ENCODE peak calls at places on chromosomes 7 and 10, in six cellular contexts. G is GM13976, E is GM20000, X is A549, J is fibroblast of lung, F is AG09309. N is an unnamed sample.
A peak's percentile ranks its signal among the peaks of the same experiment; 100 is the strongest.

GRCh38 chr10:9602930-9603459 is 1414.7 kb upstream of the CELF2 start:
- DNase-seq in X (no peak), E (no peak), J (no peak), F (no peak), G (no peak), N (no peak)

GRCh38 chr10:110171032-110171431 is 36.4 kb upstream of the MXI1 start:
- DNase-seq in X (no peak), G (no peak), J (no peak), F (no peak), E (no peak), N (no peak)

GRCh38 chr7:45129181-45129800 is 17.8 kb upstream of the TBRG4 start:
- DNase-seq in G (no peak), X (no peak), J (no peak), E (no peak), F (no peak), N (no peak)

GRCh38 chr7:5225616-5226290 is 35.7 kb downstream of the WIPI2 start:
- DNase-seq in E (no peak), J (no peak), X (no peak), G (no peak), F (no peak), N (no peak)

GRCh38 chr10:124037784-124038183 is 55.6 kb downstream of the CHST15 start:
- DNase-seq in X (no peak), J (no peak), G (no peak), F (no peak), E (no peak), N (no peak)

GRCh38 chr7:73342645-73343044 is 14.7 kb downstream of the FKBP6 start:
- DNase-seq in G (no peak), E (no peak), J (peak; percentile 45), X (peak; percentile 67), F (no peak), N (no peak)

GRCh38 chr7:27939893-27940292 is 199.9 kb downstream of the TAX1BP1 start:
- DNase-seq in J (no peak), X (no peak), F (no peak), E (no peak), G (no peak), N (no peak)

GRCh38 chr7:104795616-104796398 is 218.2 kb upstream of the KMT2E start:
- DNase-seq in J (peak; percentile 13), X (no peak), E (no peak), F (no peak), G (no peak), N (no peak)

GRCh38 chr7:112550468-112551060 is 69.8 kb downstream of the LSMEM1 start:
- DNase-seq in J (peak; percentile 52), G (peak; percentile 66), F (peak; percentile 43), E (peak; percentile 67), X (peak; percentile 34), N (peak; percentile 57)

GRCh38 chr7:155756322-155756721 is 55.9 kb downstream of the SHH start:
- DNase-seq in F (no peak), E (no peak), J (no peak), X (no peak), G (no peak), N (no peak)

GRCh38 chr7:31027161-31027965 is 24.7 kb upstream of the ADCYAP1R1 start:
- DNase-seq in E (peak; percentile 48), G (peak; percentile 50), J (peak; percentile 15), F (no peak), X (no peak), N (peak; percentile 54)

GRCh38 chr7:64959072-64959747 is 31.6 kb downstream of the ZNF117 start:
- DNase-seq in E (no peak), F (no peak), X (no peak), G (no peak), J (no peak), N (no peak)

DNA sequence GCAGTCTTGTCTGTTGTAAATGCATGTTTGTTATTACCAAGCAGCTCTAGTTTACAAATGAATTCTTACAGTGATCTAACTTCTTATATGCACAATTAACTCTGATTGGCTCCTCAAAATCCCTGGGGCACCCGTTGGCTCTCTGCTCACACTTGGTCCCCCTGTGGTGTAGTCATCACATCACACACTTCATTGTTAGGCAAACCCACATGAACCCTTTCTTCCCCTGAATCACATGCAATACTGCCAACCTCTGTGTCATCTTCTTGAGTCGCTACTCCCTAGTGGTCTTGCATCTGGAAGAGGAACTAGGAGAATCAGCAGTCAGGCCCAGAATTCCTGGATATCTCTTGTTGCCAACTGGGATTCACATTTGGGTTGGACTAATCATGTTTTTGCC is 73.1 kb downstream of the CD36 start:
- DNase-seq in J (peak; percentile 63), G (no peak), X (no peak), F (no peak), E (no peak), N (no peak)
- TF ChIP-seq CTCF in J (no peak), G (no peak), X (no peak), F (no peak), E (no peak), N (no peak)

DNA sequence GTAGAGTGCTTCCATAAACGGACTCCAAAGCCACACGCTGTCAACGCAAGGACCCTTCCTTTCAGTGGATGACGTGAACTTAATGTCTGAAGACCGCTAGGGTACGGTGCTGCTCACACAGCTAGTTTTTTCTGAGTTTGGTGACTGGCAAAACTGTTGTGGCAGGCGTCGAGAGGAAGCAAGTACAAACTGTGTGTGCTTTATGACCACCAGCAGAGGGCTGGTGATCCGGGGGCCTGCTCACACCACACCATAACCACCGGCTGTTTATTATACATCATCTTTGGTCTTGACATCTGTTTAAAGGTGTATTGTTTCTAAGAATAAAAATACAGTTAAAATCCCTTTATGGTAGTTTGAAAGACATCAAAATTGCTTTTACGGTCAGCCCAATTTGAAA is 37.1 kb upstream of the ATP6V0A4 start:
- DNase-seq in J (no peak), F (no peak), G (no peak), E (no peak), X (no peak), N (no peak)
- TF ChIP-seq CTCF in J (no peak), F (peak; percentile 2), G (no peak), E (no peak), X (no peak), N (no peak)

GRCh38 chr7:150791304-150791703 is 8.9 kb downstream of the TMEM176B start:
- DNase-seq in X (no peak), J (no peak), E (no peak), F (no peak), G (no peak), N (no peak)
- TF ChIP-seq CTCF in X (no peak), J (no peak), E (no peak), F (no peak), G (no peak), N (no peak)

GRCh38 chr10:100744980-100745881 is at the start of gene PAX2:
- DNase-seq in X (peak; percentile 43), G (no peak), E (peak; percentile 61), J (no peak), F (no peak), N (peak; percentile 26)

GRCh38 chr10:100742936-100743335 is 2.4 kb upstream of the PAX2 start:
- DNase-seq in X (no peak), F (no peak), G (no peak), J (no peak), E (peak; percentile 28), N (no peak)

GRCh38 chr10:100742067-100742771 is 3.2 kb upstream of the PAX2 start:
- DNase-seq in X (no peak), F (no peak), E (peak; percentile 38), G (no peak), J (no peak), N (peak; percentile 16)

GRCh38 chr10:100744136-100744979 is 1.0 kb upstream of the PAX2 start:
- DNase-seq in J (no peak), F (no peak), X (peak; percentile 33), G (peak; percentile 75), E (peak; percentile 67), N (peak; percentile 64)

DNA sequence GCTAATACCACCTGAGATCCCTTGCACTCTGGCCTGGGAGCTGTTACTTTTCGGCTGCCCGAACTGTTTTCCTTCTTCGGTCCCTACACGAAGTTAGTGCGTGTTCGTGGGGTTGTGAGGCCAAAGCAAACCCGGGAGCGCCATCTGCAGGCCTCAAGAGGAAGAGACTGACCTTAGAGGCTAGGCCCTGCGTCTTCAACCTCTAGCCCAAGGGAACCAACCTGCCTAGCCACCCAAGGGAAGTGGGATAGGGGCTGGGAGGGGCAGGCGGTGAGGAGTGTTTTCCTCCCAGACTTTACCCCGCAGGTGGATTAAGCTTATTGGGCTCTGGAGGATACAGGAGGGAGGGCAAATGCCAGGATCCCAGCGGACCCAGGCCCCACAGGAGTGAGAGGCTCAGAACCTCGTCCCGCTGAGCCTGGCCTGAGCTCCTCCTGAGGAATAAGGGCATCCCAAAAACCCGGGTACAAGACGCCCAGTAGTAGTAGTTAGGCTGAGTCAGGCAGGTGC is 1.7 kb upstream of the PAX2 start:
- DNase-seq in G (peak; percentile 85), F (no peak), E (peak; percentile 89), X (peak; percentile 84), J (peak; percentile 44), N (peak; percentile 79)
- TF ChIP-seq CTCF in G (peak; percentile 64), F (peak; percentile 71), E (peak; percentile 71), X (peak; percentile 88), J (peak; percentile 39), N (peak; percentile 69)

GRCh38 chr7:154532771-154533170 is 470.2 kb downstream of the PAXIP1 start:
- DNase-seq in X (no peak), G (no peak), J (no peak), F (no peak), E (no peak), N (no peak)

GRCh38 chr7:154530136-154530535 is 472.8 kb downstream of the PAXIP1 start:
- DNase-seq in X (no peak), E (no peak), G (no peak), F (no peak), J (no peak), N (no peak)
- TF ChIP-seq CTCF in X (no peak), E (no peak), G (no peak), F (no peak), J (no peak), N (no peak)

GRCh38 chr10:128633864-128634541 is 507.8 kb upstream of the MKI67 start:
- DNase-seq in X (no peak), J (peak; percentile 20), F (no peak), G (no peak), E (no peak), N (no peak)
- TF ChIP-seq CTCF in X (no peak), J (no peak), F (no peak), G (no peak), E (no peak), N (no peak)